ENCODE peak calls at places on chromosomes 2 and 18, in ten cellular contexts. D, T, X, B, F, P, Z, G, V and U are unnamed samples.

GRCh38 chr2:235005603-235006259 is 53.9 kb downstream of the SH3BP4 start:
- DNase-seq in D (no peak), T (peak), X (peak), B (no peak), F (peak), P (peak), Z (no peak), G (no peak), V (peak), U (no peak)

GRCh38 chr2:10414591-10414990 is 33.5 kb downstream of the ODC1 start:
- DNase-seq in D (no peak), T (no peak), X (no peak), B (no peak), F (no peak), P (no peak), Z (peak), G (no peak), V (no peak), U (no peak)

GRCh38 chr2:44291281-44292248 is 16.3 kb downstream of the SLC3A1 start:
- DNase-seq in D (no peak), T (peak), X (peak), B (peak), F (no peak), P (peak), Z (peak), G (no peak), V (peak), U (peak)

GRCh38 chr2:11542275-11542819 is 8.5 kb downstream of the GREB1 start:
- DNase-seq in D (no peak), T (peak), X (no peak), B (no peak), F (no peak), P (no peak), Z (no peak), G (no peak), V (no peak), U (no peak)

GRCh38 chr2:28393115-28393836 is 618 bp downstream of the FOSL2 start:
- DNase-seq in D (peak), T (no peak), X (peak), B (peak), F (peak), P (peak), Z (peak), G (peak), V (peak), U (peak)

GRCh38 chr18:8084160-8084559 is 517.0 kb downstream of the PTPRM start:
- DNase-seq in D (no peak), T (peak), X (peak), B (peak), F (no peak), P (peak), Z (peak), G (no peak), V (peak), U (no peak)

GRCh38 chr2:62529758-62530157 is 23.8 kb upstream of the TMEM17 start:
- DNase-seq in D (no peak), T (no peak), X (no peak), B (no peak), F (no peak), P (no peak), Z (no peak), G (no peak), V (no peak), U (no peak)

GRCh38 chr2:110105608-110106467 is 9.8 kb downstream of the MALL start:
- DNase-seq in D (no peak), T (peak), X (peak), B (peak), F (peak), P (no peak), Z (peak), G (no peak), V (peak), U (no peak)

GRCh38 chr2:72222829-72223564 is 75.3 kb upstream of the CYP26B1 start:
- DNase-seq in D (no peak), T (no peak), X (peak), B (peak), F (no peak), P (no peak), Z (peak), G (no peak), V (no peak), U (no peak)

GRCh38 chr2:177622516-177622915 is 229.9 kb downstream of the AGPS start:
- DNase-seq in D (peak), T (peak), X (peak), B (no peak), F (no peak), P (no peak), Z (no peak), G (no peak), V (peak), U (no peak)

GRCh38 chr18:11577271-11578112 is 31.9 kb upstream of the SLC35G4 start:
- DNase-seq in D (no peak), T (no peak), X (no peak), B (no peak), F (no peak), P (no peak), Z (no peak), G (no peak), V (no peak), U (no peak)

GRCh38 chr18:11578799-11579198 is 30.6 kb upstream of the SLC35G4 start:
- DNase-seq in D (peak), T (no peak), X (no peak), B (no peak), F (no peak), P (no peak), Z (no peak), G (no peak), V (no peak), U (peak)

GRCh38 chr18:11585596-11585995 is 23.8 kb upstream of the SLC35G4 start:
- DNase-seq in D (no peak), T (no peak), X (no peak), B (no peak), F (no peak), P (no peak), Z (no peak), G (no peak), V (no peak), U (no peak)

GRCh38 chr18:11579916-11580315 is 29.5 kb upstream of the SLC35G4 start:
- DNase-seq in D (no peak), T (no peak), X (no peak), B (no peak), F (peak), P (no peak), Z (no peak), G (no peak), V (no peak), U (no peak)

DNA sequence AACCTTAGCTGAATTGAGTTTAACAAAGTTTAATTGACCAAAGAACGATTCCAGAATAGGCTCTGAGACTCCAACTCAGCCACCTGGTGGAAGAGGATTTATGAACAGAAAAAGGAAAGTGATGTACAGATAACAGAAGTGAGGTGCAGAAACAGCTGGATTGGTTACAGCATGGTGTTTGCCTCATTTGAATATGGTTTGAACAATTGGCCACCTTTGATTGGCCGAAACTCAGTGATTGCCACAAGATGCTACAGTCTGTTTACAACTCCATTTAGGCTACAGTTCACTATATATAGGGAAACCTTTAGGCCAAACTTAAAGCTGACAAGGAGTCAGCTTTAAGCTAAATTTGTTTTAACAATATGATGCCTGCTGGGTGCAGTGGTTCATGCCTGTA is 28.1 kb upstream of the SLC35G4 start:
- DNase-seq in D (no peak), T (no peak), X (no peak), B (no peak), F (no peak), P (no peak), Z (no peak), G (no peak), V (no peak), U (no peak)
- TF ChIP-seq CTCF in D (no peak), T (no peak), X (no peak), B (no peak), F (no peak), P (no peak), Z (no peak), G (no peak), V (no peak), U (no peak)

DNA sequence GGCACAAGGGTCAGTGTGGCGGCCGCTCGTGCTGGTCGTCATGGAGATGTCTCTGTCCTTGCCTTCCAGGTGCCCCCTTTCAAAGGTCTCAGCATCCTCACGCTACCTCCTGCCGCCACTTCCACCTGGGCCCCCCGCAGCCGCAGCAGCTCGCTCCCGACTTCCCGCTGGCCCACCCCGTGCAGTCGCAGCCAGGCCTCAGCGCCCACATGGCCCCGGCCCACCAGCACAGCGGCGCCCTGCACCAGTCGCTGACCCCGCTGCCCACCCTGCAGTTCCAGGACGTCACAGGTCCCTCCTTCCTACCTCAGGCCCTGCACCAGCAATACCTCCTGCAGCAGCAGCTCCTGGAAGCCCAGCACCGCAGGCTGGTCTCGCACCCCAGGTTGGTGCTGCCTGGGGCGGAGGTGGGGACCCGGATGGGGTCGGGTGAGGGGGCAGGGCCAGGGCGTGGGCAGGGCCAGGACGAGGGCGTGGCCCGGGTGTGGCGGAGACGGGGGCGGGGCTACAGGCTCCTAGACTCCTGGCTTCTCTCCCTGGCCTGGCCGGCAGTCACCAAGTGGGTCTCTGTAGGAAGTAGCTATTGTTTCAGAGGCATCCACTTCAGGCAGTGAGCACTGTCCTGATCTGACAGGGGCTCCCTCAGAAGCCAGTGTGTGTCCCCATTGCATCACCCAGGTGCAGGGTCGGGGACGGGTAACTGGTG is 223.7 kb downstream of the LOXHD1 start:
- DNase-seq in D (no peak), T (no peak), X (no peak), B (no peak), F (peak), P (no peak), Z (no peak), G (no peak), V (no peak), U (no peak)
- TF ChIP-seq CTCF in D (no peak), T (no peak), X (no peak), B (no peak), F (no peak), P (no peak), Z (no peak), G (no peak), V (no peak), U (no peak)

GRCh38 chr2:126803422-126803775 is 95.3 kb upstream of the TEX51 start:
- DNase-seq in D (no peak), T (no peak), X (no peak), B (no peak), F (no peak), P (no peak), Z (no peak), G (no peak), V (no peak), U (no peak)

GRCh38 chr2:126804347-126804746 is 94.3 kb upstream of the TEX51 start:
- DNase-seq in D (no peak), T (no peak), X (no peak), B (no peak), F (peak), P (no peak), Z (no peak), G (no peak), V (no peak), U (no peak)

GRCh38 chr2:126801473-126801872 is 97.2 kb upstream of the TEX51 start:
- DNase-seq in D (no peak), T (no peak), X (no peak), B (no peak), F (no peak), P (no peak), Z (no peak), G (no peak), V (no peak), U (no peak)

GRCh38 chr2:126802316-126802715 is 96.4 kb upstream of the TEX51 start:
- DNase-seq in D (no peak), T (no peak), X (no peak), B (no peak), F (no peak), P (no peak), Z (no peak), G (no peak), V (no peak), U (no peak)

DNA sequence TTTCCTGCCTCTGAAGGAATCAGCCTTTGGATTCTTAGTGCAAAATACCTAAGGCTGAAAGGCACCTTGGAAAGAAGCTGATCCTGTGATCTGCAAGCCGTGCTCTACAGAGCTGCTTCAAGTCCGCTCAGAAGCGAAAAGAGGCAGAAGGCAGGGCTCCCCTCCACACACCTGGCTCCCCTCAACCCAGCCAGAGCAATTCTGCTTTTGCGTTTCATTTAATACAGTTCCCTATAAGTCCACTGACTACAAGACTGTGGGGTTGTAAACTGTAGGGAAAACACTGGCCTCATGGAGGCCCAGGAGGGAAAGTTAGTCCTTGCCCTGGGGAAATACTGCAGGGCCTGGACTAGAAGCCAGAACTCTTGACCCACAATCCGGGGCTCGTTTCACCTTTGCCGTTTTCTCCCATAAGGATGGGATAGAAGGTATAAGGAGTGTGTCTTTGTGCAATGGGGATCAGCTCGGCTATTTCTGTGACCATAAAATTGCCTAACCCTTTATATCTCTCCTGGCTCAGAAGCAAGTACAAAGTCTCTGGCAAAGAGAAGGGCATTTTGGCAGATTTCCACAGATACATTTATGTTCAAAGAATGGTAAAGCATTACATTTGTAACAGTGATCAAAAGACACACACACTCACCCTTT is 95.8 kb upstream of the TEX51 start:
- DNase-seq in D (no peak), T (no peak), X (peak), B (no peak), F (no peak), P (no peak), Z (no peak), G (no peak), V (no peak), U (no peak)
- TF ChIP-seq CTCF in D (no peak), T (no peak), X (no peak), B (no peak), F (no peak), P (no peak), Z (no peak), G (no peak), V (no peak), U (no peak)

GRCh38 chr2:232339121-232340081 is 39.1 kb upstream of the ALPP start:
- DNase-seq in D (no peak), T (no peak), X (no peak), B (no peak), F (no peak), P (no peak), Z (no peak), G (peak), V (no peak), U (no peak)
- TF ChIP-seq CTCF in D (no peak), T (peak), X (no peak), B (no peak), F (no peak), P (peak), Z (no peak), G (no peak), V (no peak), U (no peak)

GRCh38 chr2:80256396-80257167 is 48.0 kb downstream of the LRRTM1 start:
- DNase-seq in D (no peak), T (peak), X (peak), B (peak), F (no peak), P (peak), Z (peak), G (no peak), V (peak), U (no peak)
- TF ChIP-seq CTCF in D (no peak), T (peak), X (peak), B (peak), F (no peak), P (no peak), Z (peak), G (no peak), V (peak), U (no peak)

GRCh38 chr2:196239622-196240587 is 68.5 kb upstream of the STK17B start:
- DNase-seq in D (peak), T (no peak), X (peak), B (peak), F (no peak), P (peak), Z (peak), G (peak), V (no peak), U (peak)
- TF ChIP-seq CTCF in D (peak), T (no peak), X (no peak), B (no peak), F (no peak), P (peak), Z (no peak), G (peak), V (no peak), U (no peak)

GRCh38 chr2:205566556-205567061 is 115.7 kb upstream of the NRP2 start:
- DNase-seq in D (no peak), T (no peak), X (no peak), B (no peak), F (no peak), P (no peak), Z (peak), G (no peak), V (no peak), U (no peak)

GRCh38 chr2:205568620-205569019 is 113.7 kb upstream of the NRP2 start:
- DNase-seq in D (no peak), T (no peak), X (no peak), B (no peak), F (no peak), P (no peak), Z (no peak), G (no peak), V (no peak), U (no peak)

GRCh38 chr2:205557873-205558272 is 124.4 kb upstream of the NRP2 start:
- DNase-seq in D (no peak), T (no peak), X (no peak), B (no peak), F (no peak), P (no peak), Z (no peak), G (no peak), V (no peak), U (no peak)

GRCh38 chr2:205564761-205565160 is 117.5 kb upstream of the NRP2 start:
- DNase-seq in D (no peak), T (no peak), X (no peak), B (no peak), F (no peak), P (no peak), Z (no peak), G (no peak), V (no peak), U (no peak)

DNA sequence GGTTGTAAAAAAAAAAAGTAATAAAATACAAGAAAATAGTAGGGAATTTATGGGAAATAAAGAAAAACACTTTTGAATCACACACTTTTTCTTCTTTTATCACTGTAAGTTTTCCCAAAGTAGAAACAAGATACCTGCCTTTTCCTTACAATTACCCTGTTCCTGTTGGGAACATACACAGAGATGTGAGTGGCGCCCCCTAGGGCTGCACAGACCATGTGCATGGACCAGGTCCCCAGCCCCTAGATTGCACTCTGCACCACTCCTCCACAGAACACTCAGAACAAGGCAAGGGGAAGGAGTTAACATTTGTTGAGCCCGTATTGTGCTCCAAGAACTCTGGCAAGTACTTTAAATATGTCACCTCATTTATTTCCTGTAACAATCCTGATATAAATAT is 118.7 kb upstream of the NRP2 start:
- DNase-seq in D (no peak), T (no peak), X (no peak), B (no peak), F (no peak), P (peak), Z (no peak), G (no peak), V (no peak), U (no peak)
- TF ChIP-seq CTCF in D (peak), T (peak), X (peak), B (no peak), F (no peak), P (peak), Z (no peak), G (no peak), V (peak), U (peak)